ENCODE peak calls at places on chromosomes 5 and 9, in seven cellular contexts. R is A549, I is hepatocyte, W is astrocyte, L is heart right ventricle, K is uterus, S is testis. U is an unnamed sample.

GRCh38 chr9:4491621-4491975 is 1.3 kb downstream of the SLC1A1 start:
- DNase-seq in K (no peak), L (no peak), S (no peak), W (no peak), R (no peak), I (peak; percentile 44), U (no peak)

GRCh38 chr9:72857632-72858011 is 95.2 kb downstream of the ALDH1A1 start:
- DNase-seq in K (no peak), S (no peak), W (no peak), R (no peak), L (no peak), I (no peak), U (no peak)

GRCh38 chr5:68070641-68071191 is 144.8 kb upstream of the PIK3R1 start:
- DNase-seq in I (no peak), R (no peak), K (no peak), S (no peak), W (no peak), L (no peak), U (no peak)

GRCh38 chr5:10832987-10833386 is 72.0 kb upstream of the DAP start:
- DNase-seq in S (no peak), L (no peak), R (no peak), K (no peak), W (no peak), I (peak; percentile 39), U (no peak)

GRCh38 chr9:99489043-99489378 is 266.9 kb downstream of the SEC61B start:
- DNase-seq in W (peak; percentile 67), R (no peak), S (no peak), K (no peak), L (no peak), I (no peak), U (no peak)

GRCh38 chr9:130117816-130118632 is 54.2 kb upstream of the NCS1 start:
- DNase-seq in L (no peak), S (no peak), R (no peak), K (peak; percentile 72), I (no peak), W (peak; percentile 67), U (no peak)

GRCh38 chr5:52725065-52725746 is 62.5 kb upstream of the ITGA1 start:
- DNase-seq in L (no peak), I (peak; percentile 72), K (no peak), W (peak; percentile 16), R (no peak), S (no peak), U (no peak)

GRCh38 chr5:151005975-151006576 is 14.3 kb upstream of the GPX3 start:
- DNase-seq in K (peak; percentile 95), S (peak; percentile 93), I (peak; percentile 48), W (no peak), R (no peak), L (peak; percentile 83), U (no peak)

GRCh38 chr9:120730661-120731514 is 16.6 kb upstream of the MEGF9 start:
- DNase-seq in W (peak; percentile 99), I (peak; percentile 73), R (no peak), K (no peak), L (peak; percentile 29), S (no peak), U (no peak)

GRCh38 chr5:122200456-122200855 is 71.1 kb downstream of the ZNF474 start:
- DNase-seq in S (no peak), L (no peak), I (no peak), K (no peak), W (no peak), R (no peak), U (no peak)

GRCh38 chr5:1385395-1386273 is 40.7 kb upstream of the CLPTM1L start:
- DNase-seq in S (peak; percentile 89), L (peak; percentile 86), I (peak; percentile 92), W (peak; percentile 4), R (peak; percentile 84), K (peak; percentile 66), U (peak; percentile 84)

GRCh38 chr5:1387876-1388275 is 43.0 kb upstream of the CLPTM1L start:
- DNase-seq in W (no peak), I (no peak), L (no peak), K (no peak), S (no peak), R (no peak), U (no peak)

GRCh38 chr5:1388383-1388967 is 43.6 kb upstream of the CLPTM1L start:
- DNase-seq in R (no peak), K (no peak), S (no peak), W (no peak), I (no peak), L (no peak), U (no peak)

GRCh38 chr5:1386274-1386717 is 41.4 kb upstream of the CLPTM1L start:
- DNase-seq in S (peak; percentile 65), L (peak; percentile 43), W (peak; percentile 8), K (no peak), R (no peak), I (peak; percentile 75), U (no peak)

GRCh38 chr5:1387059-1387755 is 42.3 kb upstream of the CLPTM1L start:
- DNase-seq in I (no peak), S (no peak), K (no peak), W (no peak), R (no peak), L (no peak), U (no peak)
- H3K27ac ChIP-seq in I (no peak overlapping the region), S (no peak overlapping the region), K (no peak overlapping the region), W (no peak overlapping the region), R (no peak overlapping the region), L (no peak overlapping the region), U (no peak overlapping the region)

GRCh38 chr5:1789838-1790462 is 9.7 kb downstream of the MRPL36 start:
- DNase-seq in S (no peak), I (no peak), R (no peak), L (no peak), W (peak; percentile 95), K (no peak), U (no peak)

GRCh38 chr5:1788828-1789227 is 10.8 kb downstream of the MRPL36 start:
- DNase-seq in S (no peak), K (no peak), R (no peak), L (no peak), I (no peak), W (no peak), U (no peak)

GRCh38 chr5:1787472-1788047 is 12.1 kb downstream of the MRPL36 start:
- DNase-seq in K (no peak), L (no peak), W (no peak), S (no peak), I (no peak), R (no peak), U (peak; percentile 29)

GRCh38 chr5:1786621-1787471 is 12.8 kb downstream of the MRPL36 start:
- DNase-seq in R (no peak), S (no peak), K (no peak), L (no peak), W (no peak), I (no peak), U (no peak)

GRCh38 chr5:1788200-1788599 is 11.4 kb downstream of the MRPL36 start:
- DNase-seq in W (no peak), I (no peak), S (no peak), R (no peak), K (no peak), L (no peak), U (peak; percentile 8)
- TF ChIP-seq CTCF in W (no peak), I (no peak), S (no peak), R (no peak), K (no peak), L (no peak), U (no peak)

DNA sequence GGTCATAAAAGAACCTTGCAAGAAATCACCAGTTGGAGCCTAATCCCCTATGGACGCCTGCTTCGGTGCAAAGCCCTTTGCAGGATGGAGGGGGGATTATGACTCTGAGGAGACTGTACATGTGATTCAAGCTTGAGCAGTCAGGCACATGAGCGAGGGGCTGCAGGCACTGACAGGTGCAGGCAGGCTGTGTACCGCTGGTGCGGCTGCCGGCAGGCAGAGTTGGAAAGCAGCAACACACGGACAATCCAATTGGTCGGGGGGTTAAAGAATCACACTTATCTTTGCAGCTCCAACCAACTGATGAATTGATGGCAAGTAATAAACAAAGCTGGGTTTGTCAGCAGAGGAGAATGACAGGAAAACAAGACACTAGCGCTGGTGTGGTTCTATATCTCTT is 5.7 kb downstream of the WHRN start:
- DNase-seq in I (no peak), W (no peak), S (no peak), L (no peak), R (no peak), K (no peak), U (no peak)
- H3K27ac ChIP-seq in I (no peak overlapping the region), W (no peak overlapping the region), S (no peak overlapping the region), L (no peak overlapping the region), R (no peak overlapping the region), K (no peak overlapping the region), U (peak overlapping the region; percentile 92)

GRCh38 chr9:18442629-18443491 is 31.1 kb upstream of the ADAMTSL1 start:
- DNase-seq in I (peak; percentile 86), R (peak; percentile 55), W (peak; percentile 57), K (peak; percentile 82), L (peak; percentile 58), S (peak; percentile 85), U (peak; percentile 74)

GRCh38 chr9:18438951-18439350 is 35.0 kb upstream of the ADAMTSL1 start:
- DNase-seq in K (no peak), I (no peak), L (no peak), R (no peak), W (no peak), S (no peak), U (no peak)

GRCh38 chr9:18437315-18438200 is 36.4 kb upstream of the ADAMTSL1 start:
- DNase-seq in L (peak; percentile 62), K (peak; percentile 42), R (no peak), I (peak; percentile 39), W (peak; percentile 34), S (peak; percentile 81), U (no peak)

GRCh38 chr9:18441245-18441644 is 32.7 kb upstream of the ADAMTSL1 start:
- DNase-seq in R (no peak), S (no peak), I (no peak), W (peak; percentile 35), L (no peak), K (no peak), U (no peak)

DNA sequence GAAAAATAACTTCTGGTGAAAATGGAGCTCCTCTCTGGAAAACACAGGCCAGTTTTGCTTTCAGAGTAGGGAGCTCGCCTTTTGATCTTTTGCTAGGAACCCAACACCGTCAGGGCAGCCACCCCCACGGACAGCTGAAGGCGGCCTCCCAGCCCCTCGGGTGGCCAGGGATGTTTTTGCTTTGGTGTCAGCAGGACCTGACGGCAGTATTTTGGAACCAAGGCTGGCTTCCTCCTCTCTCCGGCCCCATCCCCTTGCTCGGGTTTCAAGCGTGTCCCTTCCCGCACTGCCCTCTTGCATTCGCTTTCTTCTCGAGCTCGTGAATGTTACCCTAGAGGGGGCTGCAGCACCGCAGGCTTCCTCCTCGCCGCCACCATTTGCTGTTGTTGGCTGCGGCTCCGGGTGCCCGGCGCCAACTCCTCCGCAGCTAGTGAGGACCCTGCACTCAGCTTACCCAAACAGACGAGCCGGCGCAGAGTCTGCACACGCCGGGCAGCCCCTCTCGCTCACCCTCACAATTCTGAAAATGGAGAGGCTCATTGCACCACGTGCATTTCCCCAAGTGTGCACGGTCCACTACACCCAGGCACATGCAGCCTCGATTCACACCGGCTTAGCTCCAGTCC is 35.5 kb upstream of the ADAMTSL1 start:
- DNase-seq in W (peak; percentile 41), S (peak; percentile 70), L (peak; percentile 38), K (peak; percentile 71), I (peak; percentile 67), R (no peak), U (peak; percentile 17)
- TF ChIP-seq CTCF in W (no peak), S (peak; percentile 8), L (no peak), K (peak; percentile 44), I (peak; percentile 49), R (no peak), U (peak; percentile 66)